ENCODE peak calls at places on chromosomes 6 and 20, in eight cellular contexts. I is stimulated activated CD4-positive, alpha-beta T cell treated with anti-CD3 and anti-CD28 coated beads, TNF-alpha, amount 100 ng/mL, for 24 hours; K is effector memory CD4-positive, alpha-beta T cell; O is neuronal stem cell; W is AG09309; Q is KBM-7; C is activated CD4-positive, alpha-beta T cell treated with anti-CD3 and anti-CD28 coated beads for 48 hours; P is NAMALWA. M is an unnamed sample.
A peak's percentile ranks its signal among the peaks of the same experiment; 100 is the strongest.

GRCh38 chr6:159933077-159933476 is 35.8 kb upstream of the IGF2R start:
- DNase-seq in I (no peak), K (no peak), O (no peak), W (no peak), Q (no peak), C (no peak), P (no peak), M (no peak)

GRCh38 chr20:50948132-50948785 is 10.1 kb downstream of the DPM1 start:
- DNase-seq in I (no peak), K (no peak), O (no peak), W (no peak), Q (no peak), C (no peak), P (no peak), M (no peak)

GRCh38 chr6:38612386-38612965 is 27.3 kb downstream of the BTBD9 start:
- DNase-seq in I (no peak), K (no peak), O (no peak), W (peak; percentile 71), Q (no peak), C (no peak), P (no peak), M (no peak)

GRCh38 chr6:56804996-56805395 is 149.9 kb upstream of the BEND6 start:
- DNase-seq in I (no peak), K (no peak), O (no peak), W (no peak), Q (no peak), C (no peak), P (no peak), M (no peak)

GRCh38 chr20:3248167-3248992 is 9.4 kb upstream of the SLC4A11 start:
- DNase-seq in I (no peak), K (no peak), O (peak; percentile 15), W (no peak), Q (peak; percentile 69), C (peak; percentile 35), P (no peak), M (peak; percentile 68)

GRCh38 chr6:7615611-7616383 is 25.8 kb downstream of the SNRNP48 start:
- DNase-seq in I (no peak), K (no peak), O (peak; percentile 47), W (no peak), Q (peak; percentile 77), C (peak; percentile 39), P (peak; percentile 74), M (peak; percentile 78)

GRCh38 chr6:72944660-72945059 is 280.6 kb downstream of the KHDC1L start:
- DNase-seq in I (no peak), K (no peak), O (no peak), W (no peak), Q (no peak), C (no peak), P (no peak), M (no peak)

GRCh38 chr6:111087106-111087835 is at the start of gene SLC16A10:
- DNase-seq in I (peak; percentile 62), K (peak; percentile 72), O (peak; percentile 82), W (no peak), Q (peak; percentile 93), C (peak; percentile 81), P (peak; percentile 94), M (peak; percentile 94)

GRCh38 chr6:5736016-5736738 is 270.5 kb downstream of the NRN1 start:
- DNase-seq in I (no peak), K (no peak), O (no peak), W (no peak), Q (no peak), C (no peak), P (peak; percentile 22), M (no peak)

GRCh38 chr6:11085758-11086435 is 7.7 kb upstream of the SMIM13 start:
- DNase-seq in I (no peak), K (no peak), O (no peak), W (peak; percentile 44), Q (no peak), C (no peak), P (no peak), M (no peak)

GRCh38 chr20:35111141-35111888 is 18.7 kb upstream of the TRPC4AP start:
- DNase-seq in I (no peak), K (no peak), O (no peak), W (no peak), Q (no peak), C (no peak), P (no peak), M (no peak)

GRCh38 chr6:121285041-121285440 is 49.2 kb downstream of the TBC1D32 start:
- DNase-seq in I (no peak), K (no peak), O (no peak), W (peak; percentile 58), Q (no peak), C (no peak), P (no peak), M (no peak)

GRCh38 chr20:16574656-16575355 is 1.6 kb upstream of the KIF16B start:
- DNase-seq in I (peak; percentile 72), K (peak; percentile 57), O (peak; percentile 56), W (no peak), Q (peak; percentile 91), C (peak; percentile 88), P (peak; percentile 70), M (peak; percentile 92)

GRCh38 chr20:50304501-50304856 is 113.8 kb downstream of the CEBPB start:
- DNase-seq in I (no peak), K (no peak), O (no peak), W (no peak), Q (no peak), C (no peak), P (no peak), M (peak; percentile 56)

GRCh38 chr20:63520939-63521601 is 505 bp downstream of the PPDPF start:
- DNase-seq in I (peak; percentile 41), K (peak; percentile 49), O (peak; percentile 70), W (no peak), Q (peak; percentile 47), C (peak; percentile 80), P (peak; percentile 75), M (peak; percentile 91)

GRCh38 chr6:40774932-40775331 is 187.8 kb upstream of the LRFN2 start:
- DNase-seq in I (no peak), K (no peak), O (no peak), W (no peak), Q (peak; percentile 1), C (no peak), P (peak; percentile 28), M (no peak)

GRCh38 chr6:78513856-78514255 is 353.5 kb upstream of the IRAK1BP1 start:
- DNase-seq in I (no peak), K (no peak), O (peak; percentile 8), W (no peak), Q (peak; percentile 15), C (no peak), P (peak; percentile 35), M (no peak)

GRCh38 chr20:3146732-3147341 is 12.8 kb downstream of the FASTKD5 start:
- DNase-seq in I (no peak), K (no peak), O (no peak), W (no peak), Q (no peak), C (no peak), P (no peak), M (no peak)

GRCh38 chr20:44409132-44409600 is 53.7 kb downstream of the HNF4A start:
- DNase-seq in I (no peak), K (no peak), O (no peak), W (no peak), Q (no peak), C (no peak), P (no peak), M (no peak)

GRCh38 chr6:55875420-55875819 is at the start of gene BMP5:
- DNase-seq in I (no peak), K (no peak), O (peak; percentile 14), W (no peak), Q (no peak), C (no peak), P (no peak), M (peak; percentile 59)

GRCh38 chr20:56245761-56246160 is 2.8 kb upstream of the MC3R start:
- DNase-seq in I (no peak), K (no peak), O (no peak), W (no peak), Q (peak; percentile 8), C (no peak), P (no peak), M (no peak)

GRCh38 chr6:10409766-10410209 is 5.1 kb downstream of the TFAP2A start:
- DNase-seq in I (no peak), K (no peak), O (no peak), W (no peak), Q (no peak), C (no peak), P (no peak), M (no peak)

GRCh38 chr6:85186546-85187170 is 263.2 kb upstream of the NT5E start:
- DNase-seq in I (no peak), K (no peak), O (no peak), W (peak; percentile 54), Q (no peak), C (no peak), P (no peak), M (no peak)

GRCh38 chr6:133187657-133188453 is 53.3 kb upstream of the EYA4 start:
- DNase-seq in I (no peak), K (no peak), O (no peak), W (no peak), Q (no peak), C (no peak), P (no peak), M (no peak)

GRCh38 chr6:37624606-37625574 is 72.8 kb downstream of the MDGA1 start:
- DNase-seq in I (no peak), K (no peak), O (no peak), W (no peak), Q (no peak), C (peak; percentile 31), P (no peak), M (peak; percentile 58)

GRCh38 chr6:134187751-134188150 is 130.2 kb downstream of the SGK1 start:
- DNase-seq in I (no peak), K (no peak), O (no peak), W (no peak), Q (no peak), C (no peak), P (no peak), M (no peak)

GRCh38 chr6:88671624-88672023 is 291.8 kb downstream of the RNGTT start:
- DNase-seq in I (no peak), K (no peak), O (no peak), W (no peak), Q (no peak), C (no peak), P (no peak), M (no peak)

GRCh38 chr6:75611702-75612375 is 10.2 kb downstream of the SENP6 start:
- DNase-seq in I (peak; percentile 13), K (no peak), O (no peak), W (no peak), Q (peak; percentile 30), C (peak; percentile 64), P (no peak), M (no peak)

GRCh38 chr6:129329677-129330076 is 380.3 kb downstream of the ARHGAP18 start:
- DNase-seq in I (no peak), K (no peak), O (no peak), W (no peak), Q (no peak), C (no peak), P (no peak), M (no peak)

GRCh38 chr6:4133941-4134838 is 1.2 kb downstream of the ECI2 start:
- DNase-seq in I (no peak), K (no peak), O (no peak), W (no peak), Q (peak; percentile 41), C (peak; percentile 60), P (peak; percentile 49), M (peak; percentile 63)

GRCh38 chr6:42628604-42629003 is 64.8 kb downstream of the UBR2 start:
- DNase-seq in I (no peak), K (no peak), O (no peak), W (no peak), Q (no peak), C (no peak), P (no peak), M (no peak)

GRCh38 chr20:63093966-63094766 is 87.4 kb upstream of the BHLHE23 start:
- DNase-seq in I (no peak), K (no peak), O (no peak), W (no peak), Q (no peak), C (no peak), P (no peak), M (no peak)

GRCh38 chr6:151044465-151045441 is 179.3 kb downstream of the MTHFD1L start:
- DNase-seq in I (no peak), K (no peak), O (no peak), W (no peak), Q (no peak), C (no peak), P (no peak), M (peak; percentile 98)

GRCh38 chr6:137866200-137866913 is 702 bp upstream of the TNFAIP3 start:
- DNase-seq in I (no peak), K (no peak), O (peak; percentile 35), W (no peak), Q (no peak), C (no peak), P (no peak), M (no peak)

M was measured in left kidney.